ENCODE peak calls at places on chromosomes 12 and 14, in four cellular contexts. K is HCT116, P is HepG2, X is K562. F is an unnamed sample.

GRCh38 chr12:104201238-104202001 is 14.2 kb upstream of the TXNRD1 start:
- DNase-seq in K (peak; percentile 60), P (peak; percentile 55), X (peak; percentile 71), F (peak; percentile 61)

GRCh38 chr12:109625131-109625559 is 51.6 kb downstream of the MVK start:
- DNase-seq in K (peak; percentile 31), P (no peak), X (peak; percentile 22), F (no peak)

GRCh38 chr14:68145036-68145435 is 325.5 kb downstream of the RAD51B start:
- DNase-seq in K (no peak), P (no peak), X (no peak), F (no peak)

GRCh38 chr12:113891167-113891692 is 74.9 kb downstream of the RBM19 start:
- DNase-seq in K (no peak), P (no peak), X (no peak), F (no peak)

GRCh38 chr14:99026471-99026870 is 245.5 kb downstream of the BCL11B start:
- DNase-seq in K (peak; percentile 94), P (no peak), X (no peak), F (no peak)

GRCh38 chr14:105432657-105433056 is 13.0 kb downstream of the MTA1 start:
- DNase-seq in K (no peak), P (no peak), X (no peak), F (no peak)

GRCh38 chr12:105455250-105455649 is 124.8 kb downstream of the C12orf75 start:
- DNase-seq in K (no peak), P (no peak), X (no peak), F (no peak)

GRCh38 chr12:113861708-113862312 is 104.3 kb downstream of the RBM19 start:
- DNase-seq in K (no peak), P (no peak), X (no peak), F (no peak)

GRCh38 chr14:23708343-23708742 is 72.2 kb downstream of the DHRS2 start:
- DNase-seq in K (no peak), P (no peak), X (peak; percentile 2), F (no peak)

GRCh38 chr14:66249544-66249943 is 236.6 kb upstream of the CCDC196 start:
- DNase-seq in K (no peak), P (no peak), X (no peak), F (no peak)

GRCh38 chr12:117370588-117370987 is 9.2 kb upstream of the NOS1 start:
- DNase-seq in K (no peak), P (no peak), X (no peak), F (no peak)

GRCh38 chr12:4270670-4271432 is 2.7 kb upstream of the CCND2 start:
- DNase-seq in K (no peak), P (no peak), X (peak; percentile 72), F (no peak)

GRCh38 chr12:110917467-110917866 is 2.9 kb downstream of the MYL2 start:
- DNase-seq in K (peak; percentile 71), P (peak; percentile 35), X (no peak), F (no peak)

GRCh38 chr12:39972119-39972518 is 133.8 kb downstream of the SLC2A13 start:
- DNase-seq in K (no peak), P (no peak), X (peak; percentile 28), F (no peak)

GRCh38 chr14:102320033-102320660 is 601 bp downstream of the ZNF839 start:
- DNase-seq in K (no peak), P (no peak), X (peak; percentile 24), F (no peak)

GRCh38 chr12:104793280-104793679 is 164.8 kb downstream of the SLC41A2 start:
- DNase-seq in K (no peak), P (no peak), X (no peak), F (no peak)

GRCh38 chr12:117850048-117850447 is 118.7 kb downstream of the KSR2 start:
- DNase-seq in K (peak; percentile 44), P (peak; percentile 63), X (peak; percentile 62), F (no peak)

GRCh38 chr12:116609715-116610114 is 50.5 kb downstream of the MAP1LC3B2 start:
- DNase-seq in K (no peak), P (no peak), X (peak; percentile 79), F (no peak)

GRCh38 chr14:102353126-102353619 is 9.5 kb downstream of the CINP start:
- DNase-seq in K (no peak), P (no peak), X (no peak), F (no peak)

GRCh38 chr12:120720234-120720968 is 5.2 kb upstream of the ACADS start:
- DNase-seq in K (no peak), P (no peak), X (peak; percentile 75), F (no peak)

GRCh38 chr12:25155031-25155576 is 39.9 kb downstream of the DNAI7 start:
- DNase-seq in K (peak; percentile 13), P (peak; percentile 16), X (peak; percentile 33), F (peak; percentile 33)

GRCh38 chr12:85568395-85569103 is 267.7 kb downstream of the RASSF9 start:
- DNase-seq in K (no peak), P (peak; percentile 18), X (no peak), F (no peak)

GRCh38 chr14:30874120-30874998 is at the start of gene COCH:
- DNase-seq in K (peak; percentile 4), P (peak; percentile 71), X (peak; percentile 80), F (no peak)

GRCh38 chr14:32010561-32011188 is 66.4 kb upstream of the ARHGAP5 start:
- DNase-seq in K (peak; percentile 73), P (peak; percentile 92), X (peak; percentile 49), F (peak; percentile 71)

GRCh38 chr12:79688376-79689040 is 2.3 kb downstream of the PAWR start:
- DNase-seq in K (no peak), P (no peak), X (no peak), F (no peak)

GRCh38 chr14:33986804-33987203 is 35.9 kb upstream of the EGLN3 start:
- DNase-seq in K (peak; percentile 32), P (no peak), X (no peak), F (no peak)

GRCh38 chr12:53726342-53726741 is 910 bp downstream of the CALCOCO1 start:
- DNase-seq in K (no peak), P (peak; percentile 38), X (peak; percentile 57), F (no peak)

GRCh38 chr14:74949859-74950572 is 5.4 kb downstream of the PGF start:
- DNase-seq in K (no peak), P (no peak), X (peak; percentile 37), F (no peak)

GRCh38 chr12:92928431-92928961 is 599 bp downstream of the EEA1 start:
- DNase-seq in K (no peak), P (no peak), X (peak; percentile 42), F (no peak)

GRCh38 chr14:68682166-68683103 is 110.4 kb downstream of the ZFP36L1 start:
- DNase-seq in K (no peak), P (peak; percentile 39), X (peak; percentile 49), F (no peak)

GRCh38 chr12:102298022-102298421 is 100.4 kb upstream of the PMCH start:
- DNase-seq in K (no peak), P (no peak), X (no peak), F (no peak)

GRCh38 chr12:96177013-96177412 is 17.2 kb upstream of the ELK3 start:
- DNase-seq in K (no peak), P (no peak), X (no peak), F (no peak)

GRCh38 chr12:120292411-120292660 is 633 bp upstream of the RNU4-2 start:
- DNase-seq in K (no peak), P (no peak), X (no peak), F (no peak)

GRCh38 chr12:24754690-24755638 is 193.9 kb downstream of the BCAT1 start:
- DNase-seq in K (no peak), P (peak; percentile 94), X (no peak), F (no peak)

GRCh38 chr12:23810327-23810902 is 139.1 kb downstream of the SOX5 start:
- DNase-seq in K (no peak), P (no peak), X (peak; percentile 34), F (no peak)

GRCh38 chr12:80443974-80444666 is at the start of gene PTPRQ:
- DNase-seq in K (no peak), P (no peak), X (no peak), F (no peak)

GRCh38 chr14:101033446-101034165 is 130.1 kb upstream of the RTL1 start:
- DNase-seq in K (no peak), P (no peak), X (no peak), F (no peak)

GRCh38 chr14:54738009-54738408 is 164.6 kb downstream of the GCH1 start:
- DNase-seq in K (no peak), P (no peak), X (no peak), F (no peak)

GRCh38 chr14:56248442-56248841 is 130.2 kb downstream of the PELI2 start:
- DNase-seq in K (no peak), P (no peak), X (no peak), F (no peak)

GRCh38 chr12:122891661-122892525 is 4.0 kb downstream of the VPS37B start:
- DNase-seq in K (no peak), P (no peak), X (peak; percentile 33), F (no peak)
- H3K4me3 ChIP-seq in K (peak overlapping the region; percentile 3), P (no peak overlapping the region), X (no peak overlapping the region), F (peak overlapping the region; percentile 78)

GRCh38 chr12:121789233-121789781 is 4.2 kb downstream of the RHOF start:
- DNase-seq in K (no peak), P (no peak), X (no peak), F (no peak)
- TF ChIP-seq TCF7L2 in K (no peak), P (no peak), X (no peak), F (no peak)

GRCh38 chr12:6958609-6959375 is 7.6 kb downstream of the PTPN6 start:
- DNase-seq in K (no peak), P (no peak), X (no peak), F (no peak)

GRCh38 chr12:6955462-6956331 is 4.5 kb downstream of the PTPN6 start:
- DNase-seq in K (no peak), P (no peak), X (no peak), F (no peak)

GRCh38 chr12:6956332-6956727 is 5.2 kb downstream of the PTPN6 start:
- DNase-seq in K (no peak), P (no peak), X (no peak), F (no peak)

GRCh38 chr12:6957741-6958608 is 6.8 kb downstream of the PTPN6 start:
- DNase-seq in K (no peak), P (no peak), X (no peak), F (no peak)

GRCh38 chr12:6957151-6957701 is 6.1 kb downstream of the PTPN6 start:
- DNase-seq in K (no peak), P (no peak), X (no peak), F (no peak)
- H3K4me3 ChIP-seq in K (no peak overlapping the region), P (no peak overlapping the region), X (no peak overlapping the region), F (no peak overlapping the region)

DNA sequence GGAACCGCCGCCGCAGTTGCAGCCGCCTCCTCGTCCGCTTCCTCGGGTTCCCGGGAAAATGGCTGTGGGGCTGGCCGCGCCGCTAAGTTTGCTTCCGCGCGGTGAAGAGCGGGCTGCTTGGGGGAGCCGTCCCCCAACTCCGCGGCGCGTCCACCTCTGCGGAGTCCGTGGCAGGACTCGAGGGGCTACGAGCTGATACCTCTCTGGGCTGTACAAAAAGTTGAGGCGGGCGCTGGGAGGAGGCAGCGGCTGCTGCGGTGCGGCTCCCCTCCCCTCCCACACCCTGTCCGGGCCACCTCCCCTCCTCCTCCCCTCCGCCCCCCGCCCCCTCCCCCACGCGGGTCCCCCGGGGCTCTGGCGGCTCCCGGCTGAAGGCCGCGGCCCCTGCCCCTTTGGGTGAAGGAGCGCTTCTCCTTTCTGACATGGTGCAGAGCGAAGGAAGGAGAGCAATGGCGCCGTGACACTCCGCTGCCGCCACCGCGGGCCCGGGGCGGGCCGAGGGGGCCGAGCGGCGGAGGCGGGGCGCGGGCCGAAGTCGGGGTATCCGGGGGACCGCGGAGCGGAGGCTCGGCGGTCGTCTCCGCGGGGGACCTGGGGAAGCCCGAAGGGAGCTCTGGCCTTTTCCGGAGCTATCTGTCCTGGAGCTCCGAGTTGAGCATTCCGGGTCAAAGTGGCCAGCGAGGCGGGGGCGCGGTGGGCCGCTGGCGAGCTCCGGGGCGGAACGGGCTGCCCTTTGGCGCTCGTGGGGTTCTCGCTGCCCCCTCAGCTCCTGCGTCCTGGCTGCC is 717 bp downstream of the ARID4A start:
- DNase-seq in K (no peak), P (no peak), X (peak; percentile 31), F (no peak)
- TF ChIP-seq TCF7L2 in K (no peak), P (no peak), X (no peak), F (no peak)